ENCODE peak calls at places on chromosomes 13 and 19, in six cellular contexts. One of them, this sample, is unnamed.

GRCh38 chr13:50812242-50812641 is 31.2 kb downstream of the DLEU7 start:
- DNase-seq in IMR-90: no peak
- DNase-seq in H1: no peak
- DNase-seq in mesenchymal stem cell: no peak
- DNase-seq in neuronal stem cell: no peak
- DNase-seq in trophoblast cell: no peak
- DNase-seq in this sample: no peak

GRCh38 chr13:25575562-25575961 is 203.8 kb downstream of the ATP8A2 start:
- DNase-seq in IMR-90: no peak
- DNase-seq in H1: no peak
- DNase-seq in mesenchymal stem cell: no peak
- DNase-seq in neuronal stem cell: no peak
- DNase-seq in trophoblast cell: no peak
- DNase-seq in this sample: no peak

GRCh38 chr13:82627183-82627582 is 1255.1 kb downstream of the SLITRK1 start:
- DNase-seq in IMR-90: peak
- DNase-seq in H1: no peak
- DNase-seq in mesenchymal stem cell: peak
- DNase-seq in neuronal stem cell: no peak
- DNase-seq in trophoblast cell: no peak
- DNase-seq in this sample: no peak

GRCh38 chr19:34639491-34640085 is 37.4 kb downstream of the SCGB2B2 start:
- DNase-seq in IMR-90: peak
- DNase-seq in H1: no peak
- DNase-seq in mesenchymal stem cell: peak
- DNase-seq in neuronal stem cell: peak
- DNase-seq in trophoblast cell: peak
- DNase-seq in this sample: peak

GRCh38 chr19:31956771-31957170 is 388.6 kb upstream of the ZNF507 start:
- DNase-seq in IMR-90: no peak
- DNase-seq in H1: no peak
- DNase-seq in mesenchymal stem cell: peak
- DNase-seq in neuronal stem cell: no peak
- DNase-seq in trophoblast cell: no peak
- DNase-seq in this sample: no peak

GRCh38 chr13:97496511-97496910 is 62.5 kb downstream of the RAP2A start:
- DNase-seq in IMR-90: no peak
- DNase-seq in H1: no peak
- DNase-seq in mesenchymal stem cell: peak
- DNase-seq in neuronal stem cell: no peak
- DNase-seq in trophoblast cell: no peak
- DNase-seq in this sample: peak

GRCh38 chr19:40674291-40674690 is 16.2 kb downstream of the NUMBL start:
- DNase-seq in IMR-90: no peak
- DNase-seq in H1: no peak
- DNase-seq in mesenchymal stem cell: no peak
- DNase-seq in neuronal stem cell: no peak
- DNase-seq in trophoblast cell: no peak
- DNase-seq in this sample: no peak

GRCh38 chr13:21717817-21718216 is 46.9 kb downstream of the FGF9 start:
- DNase-seq in IMR-90: no peak
- DNase-seq in H1: peak
- DNase-seq in mesenchymal stem cell: no peak
- DNase-seq in neuronal stem cell: no peak
- DNase-seq in trophoblast cell: no peak
- DNase-seq in this sample: peak

GRCh38 chr13:41352935-41353801 is 42.1 kb downstream of the NAA16 start:
- DNase-seq in IMR-90: peak
- DNase-seq in H1: no peak
- DNase-seq in mesenchymal stem cell: peak
- DNase-seq in neuronal stem cell: peak
- DNase-seq in trophoblast cell: peak
- DNase-seq in this sample: peak

GRCh38 chr19:31496076-31496475 is 146.8 kb upstream of the TSHZ3 start:
- DNase-seq in IMR-90: no peak
- DNase-seq in H1: no peak
- DNase-seq in mesenchymal stem cell: no peak
- DNase-seq in neuronal stem cell: no peak
- DNase-seq in trophoblast cell: peak
- DNase-seq in this sample: no peak

GRCh38 chr13:99361197-99361596 is 54.0 kb upstream of the GPR183 start:
- DNase-seq in IMR-90: no peak
- DNase-seq in H1: no peak
- DNase-seq in mesenchymal stem cell: no peak
- DNase-seq in neuronal stem cell: no peak
- DNase-seq in trophoblast cell: no peak
- DNase-seq in this sample: no peak

GRCh38 chr19:15399635-15400034 is 19.2 kb downstream of the AKAP8L start:
- DNase-seq in IMR-90: no peak
- DNase-seq in H1: no peak
- DNase-seq in mesenchymal stem cell: no peak
- DNase-seq in neuronal stem cell: no peak
- DNase-seq in trophoblast cell: no peak
- DNase-seq in this sample: no peak

GRCh38 chr19:16942583-16942982 is 53.8 kb downstream of the F2RL3 start:
- DNase-seq in IMR-90: no peak
- DNase-seq in H1: no peak
- DNase-seq in mesenchymal stem cell: no peak
- DNase-seq in neuronal stem cell: no peak
- DNase-seq in trophoblast cell: no peak
- DNase-seq in this sample: no peak

GRCh38 chr13:77326905-77327604 is at the start of gene MYCBP2:
- DNase-seq in IMR-90: peak
- DNase-seq in H1: peak
- DNase-seq in mesenchymal stem cell: peak
- DNase-seq in neuronal stem cell: peak
- DNase-seq in trophoblast cell: peak
- DNase-seq in this sample: peak

GRCh38 chr19:1168877-1169791 is 4.9 kb downstream of the SBNO2 start:
- DNase-seq in IMR-90: peak
- DNase-seq in H1: no peak
- DNase-seq in mesenchymal stem cell: peak
- DNase-seq in neuronal stem cell: no peak
- DNase-seq in trophoblast cell: peak
- DNase-seq in this sample: peak

GRCh38 chr13:98462946-98463345 is 114.0 kb downstream of the STK24 start:
- DNase-seq in IMR-90: no peak
- DNase-seq in H1: no peak
- DNase-seq in mesenchymal stem cell: no peak
- DNase-seq in neuronal stem cell: no peak
- DNase-seq in trophoblast cell: no peak
- DNase-seq in this sample: no peak

GRCh38 chr19:15378529-15379082 is 981 bp downstream of the AKAP8 start:
- DNase-seq in IMR-90: peak
- DNase-seq in H1: no peak
- DNase-seq in mesenchymal stem cell: peak
- DNase-seq in neuronal stem cell: peak
- DNase-seq in trophoblast cell: peak
- DNase-seq in this sample: peak

GRCh38 chr13:48043789-48044503 is 6.4 kb downstream of the NUDT15 start:
- DNase-seq in IMR-90: peak
- DNase-seq in H1: no peak
- DNase-seq in mesenchymal stem cell: peak
- DNase-seq in neuronal stem cell: no peak
- DNase-seq in trophoblast cell: no peak
- DNase-seq in this sample: no peak

GRCh38 chr13:42926555-42926954 is 65.5 kb downstream of the EPSTI1 start:
- DNase-seq in IMR-90: no peak
- DNase-seq in H1: no peak
- DNase-seq in mesenchymal stem cell: no peak
- DNase-seq in neuronal stem cell: no peak
- DNase-seq in trophoblast cell: no peak
- DNase-seq in this sample: peak
- H3K4me3 ChIP-seq in IMR-90: no peak
- H3K4me3 ChIP-seq in H1: no peak
- H3K4me3 ChIP-seq in mesenchymal stem cell: no peak
- H3K4me3 ChIP-seq in neuronal stem cell: no peak
- H3K4me3 ChIP-seq in trophoblast cell: no peak
- H3K4me3 ChIP-seq in this sample: no peak

DNA sequence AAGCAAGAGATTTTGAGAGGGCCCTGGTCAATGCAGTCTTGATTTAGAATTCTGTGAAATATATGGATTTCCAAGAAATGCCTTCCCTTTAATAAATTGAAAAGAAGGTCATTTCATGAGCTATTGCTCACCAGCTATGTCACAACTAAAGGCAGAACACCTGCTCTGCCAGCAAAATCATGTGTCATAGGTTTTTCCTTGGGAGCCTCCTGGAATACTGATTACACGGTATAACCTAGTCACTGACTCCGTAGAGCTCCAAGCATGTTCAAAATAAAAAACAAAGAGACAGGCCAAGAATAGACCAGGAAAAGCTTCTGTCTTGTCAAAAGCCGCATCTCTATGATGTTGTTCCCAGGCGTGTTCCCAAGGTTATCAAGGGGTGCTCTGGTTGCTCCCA is 45.5 kb downstream of the HSPH1 start:
- DNase-seq in IMR-90: no peak
- DNase-seq in H1: no peak
- DNase-seq in mesenchymal stem cell: no peak
- DNase-seq in neuronal stem cell: no peak
- DNase-seq in trophoblast cell: no peak
- DNase-seq in this sample: no peak
- H2BK5ac ChIP-seq in IMR-90: no peak
- H2BK5ac ChIP-seq in H1: no peak
- H2BK5ac ChIP-seq in mesenchymal stem cell: no peak
- H2BK5ac ChIP-seq in neuronal stem cell: no peak
- H2BK5ac ChIP-seq in trophoblast cell: no peak
- H2BK5ac ChIP-seq in this sample: no peak

GRCh38 chr19:51792932-51793331 is 2.0 kb upstream of the FPR3 start:
- DNase-seq in IMR-90: no peak
- DNase-seq in H1: no peak
- DNase-seq in mesenchymal stem cell: no peak
- DNase-seq in neuronal stem cell: no peak
- DNase-seq in trophoblast cell: no peak
- DNase-seq in this sample: no peak

GRCh38 chr19:51796195-51796679 is 1.3 kb downstream of the FPR3 start:
- DNase-seq in IMR-90: no peak
- DNase-seq in H1: no peak
- DNase-seq in mesenchymal stem cell: no peak
- DNase-seq in neuronal stem cell: no peak
- DNase-seq in trophoblast cell: no peak
- DNase-seq in this sample: no peak

GRCh38 chr19:51798127-51798526 is 3.2 kb downstream of the FPR3 start:
- DNase-seq in IMR-90: no peak
- DNase-seq in H1: no peak
- DNase-seq in mesenchymal stem cell: no peak
- DNase-seq in neuronal stem cell: no peak
- DNase-seq in trophoblast cell: no peak
- DNase-seq in this sample: peak

GRCh38 chr19:51793994-51794393 is 963 bp upstream of the FPR3 start:
- DNase-seq in IMR-90: no peak
- DNase-seq in H1: no peak
- DNase-seq in mesenchymal stem cell: no peak
- DNase-seq in neuronal stem cell: no peak
- DNase-seq in trophoblast cell: no peak
- DNase-seq in this sample: no peak

GRCh38 chr19:51794865-51795490 is at the start of gene FPR3:
- DNase-seq in IMR-90: no peak
- DNase-seq in H1: no peak
- DNase-seq in mesenchymal stem cell: no peak
- DNase-seq in neuronal stem cell: no peak
- DNase-seq in trophoblast cell: no peak
- DNase-seq in this sample: no peak
- H3K18ac ChIP-seq in IMR-90: no peak
- H3K18ac ChIP-seq in H1: no peak
- H3K18ac ChIP-seq in mesenchymal stem cell: no peak
- H3K18ac ChIP-seq in neuronal stem cell: no peak
- H3K18ac ChIP-seq in trophoblast cell: no peak
- H3K18ac ChIP-seq in this sample: no peak

DNA sequence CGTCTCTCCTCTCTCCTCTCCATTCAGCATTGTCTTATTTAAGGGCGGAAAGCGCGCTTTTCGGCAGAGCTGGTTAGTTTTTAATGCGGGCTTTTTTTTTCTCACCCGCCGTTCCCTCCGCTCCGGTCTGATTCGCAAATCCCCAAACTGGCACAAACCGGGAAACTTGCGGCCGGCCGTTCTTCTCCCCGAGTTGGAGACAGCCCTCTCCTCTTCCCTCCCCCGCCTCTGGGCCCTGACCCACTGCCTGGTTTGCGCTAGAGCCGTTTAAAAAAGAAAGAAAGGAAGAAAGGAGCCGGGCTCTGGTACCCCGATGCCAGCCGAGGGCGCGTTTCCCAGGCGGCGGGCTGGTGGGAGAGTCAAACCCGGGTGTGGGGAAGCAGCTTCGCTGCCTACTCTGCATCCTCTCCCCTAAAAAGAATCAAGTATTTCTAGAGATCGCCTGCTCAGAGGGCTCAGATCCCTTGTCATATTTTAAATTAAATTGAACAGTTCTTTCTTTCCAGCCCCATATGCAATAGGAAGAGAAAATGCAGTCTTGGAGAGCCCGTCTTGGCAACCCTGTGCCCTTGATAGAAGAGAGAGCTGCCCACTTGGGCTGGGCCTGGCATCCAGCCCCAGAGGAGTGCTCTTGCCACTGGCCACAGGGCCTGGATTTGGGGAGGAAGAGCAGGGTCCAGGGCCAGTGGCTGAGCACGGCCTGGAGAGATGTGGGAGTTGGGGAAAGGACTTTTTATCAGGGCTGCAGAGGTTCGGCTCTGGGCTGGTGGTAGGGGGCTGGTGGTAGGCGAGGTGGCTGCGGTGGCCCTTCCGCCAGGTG is 19.0 kb downstream of the NFIX start:
- DNase-seq in IMR-90: no peak
- DNase-seq in H1: no peak
- DNase-seq in mesenchymal stem cell: no peak
- DNase-seq in neuronal stem cell: no peak
- DNase-seq in trophoblast cell: no peak
- DNase-seq in this sample: peak
- H3K4me3 ChIP-seq in IMR-90: no peak
- H3K4me3 ChIP-seq in H1: no peak
- H3K4me3 ChIP-seq in mesenchymal stem cell: no peak
- H3K4me3 ChIP-seq in neuronal stem cell: no peak
- H3K4me3 ChIP-seq in trophoblast cell: no peak
- H3K4me3 ChIP-seq in this sample: no peak